ENCODE peak calls at places on chromosomes 12 and 14, in nine cellular contexts. R is breast epithelium; O is SW 1271; U is H54; X is GM04504; A is CD8-positive, alpha-beta T cell; I is stimulated activated CD4-positive, alpha-beta T cell treated with anti-CD3 and anti-CD28 coated beads, Interleukin-12 subunit alpha, Interleukin-12 subunit beta, amount 100 ng/mL, for 48 hours; B is mammary epithelial cell; M is GF-D8. S is an unnamed sample.

GRCh38 chr12:76927170-76927784 is 48.5 kb upstream of the CSRP2 start:
- DNase-seq in I (peak), B (peak), O (peak), R (no peak), X (no peak), A (no peak), M (no peak), U (peak), S (peak)

GRCh38 chr12:121043067-121043466 is 4.0 kb upstream of the OASL start:
- DNase-seq in U (no peak), A (no peak), B (no peak), X (no peak), R (no peak), M (no peak), I (no peak), O (no peak), S (no peak)

GRCh38 chr14:61125314-61126082 is 144.5 kb downstream of the SLC38A6 start:
- DNase-seq in I (no peak), B (peak), O (no peak), A (no peak), R (no peak), X (no peak), U (no peak), M (no peak), S (no peak)

GRCh38 chr12:47729233-47729632 is 3.9 kb upstream of the ENDOU start:
- DNase-seq in U (no peak), I (no peak), A (no peak), R (no peak), O (no peak), X (no peak), M (no peak), B (peak), S (no peak)

GRCh38 chr12:128055567-128055966 is 211.4 kb upstream of the TMEM132C start:
- DNase-seq in O (no peak), B (no peak), A (no peak), I (no peak), X (no peak), U (no peak), R (no peak), M (no peak), S (no peak)

GRCh38 chr12:95358111-95359083 is 115.6 kb upstream of the METAP2 start:
- DNase-seq in B (no peak), I (no peak), O (no peak), A (no peak), R (no peak), X (no peak), M (no peak), U (no peak), S (no peak)

GRCh38 chr14:45332360-45332988 is 79.5 kb upstream of the MIS18BP1 start:
- DNase-seq in X (no peak), O (no peak), U (no peak), R (no peak), B (no peak), A (no peak), I (no peak), M (no peak), S (no peak)

GRCh38 chr12:130805635-130806034 is 33.4 kb downstream of the STX2 start:
- DNase-seq in X (no peak), A (no peak), I (no peak), U (no peak), R (no peak), O (no peak), M (no peak), B (no peak), S (no peak)

GRCh38 chr12:111048991-111049390 is 128.6 kb upstream of the MYL2 start:
- DNase-seq in U (no peak), M (no peak), B (no peak), A (no peak), I (no peak), O (no peak), R (no peak), X (no peak), S (no peak)

GRCh38 chr14:65357091-65357490 is 55.4 kb upstream of the FUT8 start:
- DNase-seq in I (no peak), X (no peak), R (no peak), U (no peak), M (no peak), A (no peak), B (peak), O (no peak), S (no peak)

GRCh38 chr12:76486011-76486410 is 73.6 kb downstream of the OSBPL8 start:
- DNase-seq in R (no peak), U (no peak), O (no peak), X (no peak), M (no peak), A (no peak), B (no peak), I (no peak), S (no peak)

GRCh38 chr12:131436922-131437705 is 273.8 kb upstream of the SFSWAP start:
- DNase-seq in X (no peak), U (no peak), O (no peak), M (no peak), A (no peak), R (peak), I (no peak), B (no peak), S (no peak)

GRCh38 chr14:51431033-51431709 is 191.1 kb downstream of the TMX1 start:
- DNase-seq in U (no peak), O (no peak), M (no peak), R (no peak), X (no peak), I (no peak), B (no peak), A (no peak), S (no peak)

GRCh38 chr14:85165091-85165490 is 364.9 kb upstream of the FLRT2 start:
- DNase-seq in I (no peak), X (no peak), M (no peak), R (no peak), O (no peak), U (no peak), A (no peak), B (no peak), S (no peak)

GRCh38 chr14:65434216-65434850 is 21.8 kb downstream of the FUT8 start:
- DNase-seq in O (no peak), I (no peak), M (no peak), A (no peak), X (no peak), B (no peak), U (no peak), R (no peak), S (no peak)

GRCh38 chr12:113933201-113933786 is 32.8 kb downstream of the RBM19 start:
- DNase-seq in M (no peak), U (no peak), A (no peak), B (no peak), I (no peak), O (no peak), R (no peak), X (peak), S (no peak)

GRCh38 chr12:121754836-121755235 is 38.7 kb downstream of the RHOF start:
- DNase-seq in O (no peak), R (no peak), I (no peak), M (no peak), A (no peak), X (no peak), U (no peak), B (no peak), S (no peak)

GRCh38 chr12:73677520-73678291 is 859.9 kb upstream of the ATXN7L3B start:
- DNase-seq in R (no peak), M (no peak), B (no peak), X (no peak), A (no peak), U (no peak), O (no peak), I (no peak), S (no peak)

GRCh38 chr12:75955251-75955650 is 76.3 kb downstream of the PHLDA1 start:
- DNase-seq in M (no peak), R (no peak), X (no peak), I (no peak), A (no peak), O (no peak), U (no peak), B (no peak), S (no peak)

GRCh38 chr12:114405449-114406271 is at the start of gene TBX5:
- DNase-seq in R (no peak), O (no peak), I (no peak), A (no peak), B (no peak), X (no peak), M (no peak), U (no peak), S (no peak)

GRCh38 chr12:40327506-40327905 is 102.7 kb downstream of the LRRK2 start:
- DNase-seq in U (no peak), I (no peak), M (no peak), B (no peak), A (no peak), O (no peak), R (no peak), X (no peak), S (no peak)

GRCh38 chr12:109736552-109737108 is 23.0 kb downstream of the FAM222A start:
- DNase-seq in B (no peak), O (no peak), U (no peak), A (no peak), M (no peak), X (no peak), R (peak), I (no peak), S (no peak)

GRCh38 chr14:95319312-95320075 is at the start of gene CLMN:
- DNase-seq in R (no peak), I (no peak), O (peak), U (peak), X (peak), B (peak), M (no peak), A (peak), S (peak)

GRCh38 chr12:55188974-55189556 is 31.8 kb upstream of the OR10A7 start:
- DNase-seq in X (peak), A (no peak), M (peak), I (peak), U (no peak), B (peak), R (no peak), O (peak), S (peak)

GRCh38 chr14:101125313-101125712 is 221.8 kb upstream of the RTL1 start:
- DNase-seq in I (no peak), U (no peak), M (no peak), O (no peak), R (no peak), B (no peak), X (no peak), A (no peak), S (no peak)

GRCh38 chr12:90959538-90960139 is 4.7 kb upstream of the CCER1 start:
- DNase-seq in I (no peak), O (peak), X (no peak), M (no peak), U (no peak), B (peak), A (no peak), R (no peak), S (peak)

GRCh38 chr14:41605550-41606248 is 977 bp upstream of the LRFN5 start:
- DNase-seq in A (no peak), O (no peak), R (no peak), X (no peak), B (no peak), I (no peak), M (no peak), U (no peak), S (no peak)

GRCh38 chr12:115923851-115924250 is 353.6 kb downstream of the MED13L start:
- DNase-seq in R (no peak), U (no peak), X (no peak), B (no peak), A (no peak), O (no peak), I (no peak), M (no peak), S (no peak)

GRCh38 chr12:69688496-69689427 is 10.3 kb downstream of the BEST3 start:
- DNase-seq in O (peak), I (peak), A (peak), M (no peak), X (peak), U (peak), B (peak), R (peak), S (no peak)

S was measured in GM10248.